ENCODE peak calls at places on chromosome 13, in six cellular contexts. C, M, N, F, H and U are unnamed samples.

GRCh38 chr13:23547000-23547590 is 23.1 kb upstream of the TNFRSF19 start:
- DNase-seq in C (no peak), M (no peak), N (no peak), F (no peak), H (no peak), U (no peak)

GRCh38 chr13:94557836-94558235 is 38.1 kb downstream of the TGDS start:
- DNase-seq in C (no peak), M (no peak), N (no peak), F (no peak), H (no peak), U (no peak)

GRCh38 chr13:74132768-74133656 is 1.2 kb downstream of the KLF12 start:
- DNase-seq in C (peak; percentile 20), M (peak; percentile 11), N (no peak), F (peak; percentile 49), H (peak; percentile 79), U (peak; percentile 49)

GRCh38 chr13:111791131-111791530 is 275.8 kb upstream of the SOX1 start:
- DNase-seq in C (no peak), M (no peak), N (no peak), F (no peak), H (no peak), U (no peak)

GRCh38 chr13:103263448-103263847 is 197.2 kb upstream of the SLC10A2 start:
- DNase-seq in C (no peak), M (no peak), N (no peak), F (no peak), H (no peak), U (no peak)

GRCh38 chr13:44930907-44931676 is 58.2 kb downstream of the NUFIP1 start:
- DNase-seq in C (peak; percentile 55), M (peak; percentile 49), N (no peak), F (no peak), H (no peak), U (no peak)

GRCh38 chr13:112447306-112447705 is 71.2 kb downstream of the SPACA7 start:
- DNase-seq in C (no peak), M (no peak), N (no peak), F (no peak), H (no peak), U (no peak)

GRCh38 chr13:38900188-38900587 is 90.4 kb downstream of the STOML3 start:
- DNase-seq in C (no peak), M (no peak), N (no peak), F (no peak), H (no peak), U (no peak)

GRCh38 chr13:113448885-113449692 is 4.2 kb downstream of the ADPRHL1 start:
- DNase-seq in C (peak; percentile 57), M (no peak), N (no peak), F (peak; percentile 96), H (peak; percentile 75), U (no peak)

GRCh38 chr13:112874751-112875300 is 94.2 kb upstream of the MCF2L start:
- DNase-seq in C (no peak), M (no peak), N (no peak), F (no peak), H (no peak), U (no peak)

GRCh38 chr13:113889467-113889866 is 25.6 kb upstream of the GAS6 start:
- DNase-seq in C (no peak), M (no peak), N (no peak), F (no peak), H (no peak), U (no peak)

GRCh38 chr13:43572601-43573360 is 214.0 kb downstream of the ENOX1 start:
- DNase-seq in C (peak; percentile 39), M (peak; percentile 92), N (no peak), F (no peak), H (no peak), U (no peak)

GRCh38 chr13:80224468-80224867 is 116.5 kb downstream of the SPRY2 start:
- DNase-seq in C (peak; percentile 79), M (no peak), N (no peak), F (no peak), H (no peak), U (no peak)

GRCh38 chr13:98653471-98653985 is 76.6 kb upstream of the STK24 start:
- DNase-seq in C (peak; percentile 88), M (peak; percentile 62), N (peak; percentile 71), F (peak; percentile 83), H (peak; percentile 70), U (peak; percentile 74)

GRCh38 chr13:44974056-44974798 is 15.0 kb downstream of the NUFIP1 start:
- DNase-seq in C (peak; percentile 10), M (no peak), N (peak; percentile 53), F (peak; percentile 71), H (no peak), U (no peak)

GRCh38 chr13:62168891-62169290 is 753.2 kb upstream of the PCDH20 start:
- DNase-seq in C (no peak), M (no peak), N (no peak), F (no peak), H (no peak), U (no peak)

GRCh38 chr13:108787709-108788394 is 158.4 kb downstream of the MYO16 start:
- DNase-seq in C (no peak), M (no peak), N (no peak), F (no peak), H (peak; percentile 2), U (no peak)

GRCh38 chr13:20161275-20161950 is 561 bp upstream of the GJA3 start:
- DNase-seq in C (no peak), M (no peak), N (peak; percentile 18), F (peak; percentile 86), H (peak; percentile 70), U (no peak)

GRCh38 chr13:98582947-98583346 is 6.0 kb upstream of the STK24 start:
- DNase-seq in C (peak; percentile 98), M (no peak), N (no peak), F (no peak), H (no peak), U (no peak)